ENCODE peak calls at places on chromosomes 3 and 15, in six cellular contexts. F is hepatocyte, R is psoas muscle, P is neural crest cell, A is B cell, H is G401. T is an unnamed sample.

GRCh38 chr3:37491343-37491742 is 317.0 kb upstream of the LRRFIP2 start:
- DNase-seq in A (no peak), R (no peak), P (no peak), H (no peak), F (no peak), T (peak; percentile 34)

GRCh38 chr3:10448544-10448943 is 56.8 kb downstream of the ATP2B2 start:
- DNase-seq in R (no peak), H (no peak), F (no peak), A (no peak), P (no peak), T (no peak)

GRCh38 chr3:196611761-196612483 is 27.6 kb upstream of the NRROS start:
- DNase-seq in F (no peak), R (no peak), H (peak; percentile 22), P (no peak), A (no peak), T (no peak)

GRCh38 chr3:113531826-113532697 is at the start of gene SIDT1:
- DNase-seq in F (peak; percentile 56), R (no peak), A (peak; percentile 74), P (no peak), H (peak; percentile 79), T (peak; percentile 24)

GRCh38 chr3:17258823-17259436 is 374.2 kb downstream of the PLCL2 start:
- DNase-seq in F (peak; percentile 48), H (peak; percentile 70), P (peak; percentile 3), A (peak; percentile 38), R (no peak), T (no peak)

GRCh38 chr3:58041826-58042324 is 33.7 kb downstream of the FLNB start:
- DNase-seq in H (no peak), P (no peak), F (no peak), A (no peak), R (no peak), T (no peak)

GRCh38 chr3:98108162-98108561 is 21.2 kb downstream of the OR5AC2 start:
- DNase-seq in R (no peak), H (no peak), F (no peak), P (no peak), A (no peak), T (no peak)

GRCh38 chr3:55558316-55558715 is 71.2 kb upstream of the WNT5A start:
- DNase-seq in A (no peak), R (no peak), H (no peak), F (no peak), P (no peak), T (no peak)

GRCh38 chr3:15974647-15975046 is 176.9 kb upstream of the ANKRD28 start:
- DNase-seq in A (no peak), H (no peak), P (no peak), R (no peak), F (no peak), T (no peak)

GRCh38 chr3:122101646-122102045 is 46.5 kb downstream of the CD86 start:
- DNase-seq in R (no peak), P (no peak), H (peak; percentile 45), A (peak; percentile 24), F (peak; percentile 82), T (no peak)

GRCh38 chr3:187165144-187165543 is 25.8 kb upstream of the RPL39L start:
- DNase-seq in A (no peak), P (peak; percentile 19), H (peak; percentile 64), R (no peak), F (peak; percentile 81), T (no peak)

GRCh38 chr3:25460751-25461150 is 32.7 kb downstream of the RARB start:
- DNase-seq in P (no peak), A (no peak), H (no peak), R (no peak), F (no peak), T (no peak)

GRCh38 chr3:127441764-127442163 is 148.8 kb downstream of the TPRA1 start:
- DNase-seq in R (no peak), H (no peak), A (no peak), F (no peak), P (no peak), T (no peak)

GRCh38 chr15:92226020-92226612 is 167.6 kb upstream of the ST8SIA2 start:
- DNase-seq in H (peak; percentile 72), F (peak; percentile 58), A (no peak), P (no peak), R (no peak), T (no peak)

GRCh38 chr3:144692488-144692887 is 720.9 kb downstream of the DIPK2A start:
- DNase-seq in P (no peak), H (no peak), A (no peak), R (no peak), F (no peak), T (no peak)

GRCh38 chr3:131658115-131658514 is 155.3 kb upstream of the MRPL3 start:
- DNase-seq in A (no peak), H (no peak), F (peak; percentile 7), P (no peak), R (no peak), T (no peak)

GRCh38 chr3:56347219-56347871 is 120.9 kb downstream of the ERC2 start:
- DNase-seq in R (no peak), A (no peak), H (no peak), F (peak; percentile 16), P (peak; percentile 45), T (no peak)

GRCh38 chr3:57141719-57142118 is 23.4 kb downstream of the IL17RD start:
- DNase-seq in R (no peak), H (no peak), A (no peak), F (no peak), P (no peak), T (no peak)

GRCh38 chr15:82646250-82647044 is 716 bp downstream of the CPEB1 start:
- DNase-seq in F (peak; percentile 16), P (no peak), H (peak; percentile 11), A (no peak), R (peak; percentile 53), T (no peak)

GRCh38 chr3:21750831-21751391 is at the start of gene ZNF385D:
- DNase-seq in R (peak; percentile 70), F (peak; percentile 69), H (peak; percentile 70), A (no peak), P (peak; percentile 60), T (peak; percentile 61)

GRCh38 chr15:90219421-90220141 is 14.2 kb downstream of the CIB1 start:
- DNase-seq in H (no peak), P (peak; percentile 55), F (peak; percentile 60), R (peak; percentile 73), A (peak; percentile 87), T (no peak)

GRCh38 chr15:41498657-41499056 is 5.0 kb downstream of the ITPKA start:
- DNase-seq in A (no peak), R (no peak), F (no peak), P (no peak), H (no peak), T (no peak)

GRCh38 chr3:117874904-117875874 is 1159.5 kb downstream of the IGSF11 start:
- DNase-seq in R (no peak), H (no peak), P (no peak), F (no peak), A (no peak), T (no peak)

GRCh38 chr3:73954506-73954905 is 329.8 kb upstream of the PDZRN3 start:
- DNase-seq in F (no peak), P (no peak), A (no peak), R (no peak), H (no peak), T (no peak)

GRCh38 chr3:120093923-120094775 is at the start of gene GSK3B:
- DNase-seq in P (peak; percentile 98), H (peak; percentile 79), A (peak; percentile 85), F (peak; percentile 99), R (no peak), T (peak; percentile 99)

GRCh38 chr15:56832125-56832524 is 86.3 kb upstream of the TCF12 start:
- DNase-seq in P (no peak), R (peak; percentile 86), F (peak; percentile 10), A (no peak), H (peak; percentile 32), T (peak; percentile 53)

GRCh38 chr3:149494022-149494758 is 19.7 kb downstream of the TM4SF4 start:
- DNase-seq in P (peak; percentile 80), R (no peak), A (no peak), H (peak; percentile 39), F (peak; percentile 82), T (peak; percentile 73)

T was measured in left cardiac atrium.